ENCODE peak calls at places on chromosomes 2 and 18, in ten cellular contexts. One of them, this sample, is unnamed.

GRCh38 chr2:40451926-40452605 is at the start of gene SLC8A1:
- DNase-seq in GM12865: no peak
- DNase-seq in AG04450: no peak
- DNase-seq in NB4: peak
- DNase-seq in lower lobe of right lung: peak
- DNase-seq in astrocyte of the spinal cord: no peak
- DNase-seq in left ventricle myocardium inferior: peak
- DNase-seq in HL-60: peak
- DNase-seq in psoas muscle: peak
- DNase-seq in GM23338: peak
- DNase-seq in this sample: no peak

GRCh38 chr2:88230912-88231311 is 60.8 kb downstream of the THNSL2 start:
- DNase-seq in psoas muscle: no peak
- DNase-seq in GM12865: no peak
- DNase-seq in AG04450: no peak
- DNase-seq in GM23338: no peak
- DNase-seq in astrocyte of the spinal cord: no peak
- DNase-seq in left ventricle myocardium inferior: no peak
- DNase-seq in HL-60: peak
- DNase-seq in lower lobe of right lung: no peak
- DNase-seq in NB4: peak
- DNase-seq in this sample: no peak

GRCh38 chr2:28991021-28991420 is 9.9 kb downstream of the TOGARAM2 start:
- DNase-seq in GM12865: no peak
- DNase-seq in AG04450: no peak
- DNase-seq in psoas muscle: peak
- DNase-seq in HL-60: no peak
- DNase-seq in astrocyte of the spinal cord: peak
- DNase-seq in lower lobe of right lung: no peak
- DNase-seq in NB4: no peak
- DNase-seq in GM23338: no peak
- DNase-seq in left ventricle myocardium inferior: no peak
- DNase-seq in this sample: peak

GRCh38 chr2:36500072-36500471 is 97.9 kb downstream of the FEZ2 start:
- DNase-seq in NB4: no peak
- DNase-seq in GM23338: no peak
- DNase-seq in HL-60: no peak
- DNase-seq in GM12865: no peak
- DNase-seq in left ventricle myocardium inferior: no peak
- DNase-seq in lower lobe of right lung: no peak
- DNase-seq in astrocyte of the spinal cord: no peak
- DNase-seq in AG04450: no peak
- DNase-seq in psoas muscle: no peak
- DNase-seq in this sample: no peak

GRCh38 chr2:213241817-213242216 is 42.4 kb upstream of the SPAG16 start:
- DNase-seq in AG04450: no peak
- DNase-seq in NB4: no peak
- DNase-seq in lower lobe of right lung: no peak
- DNase-seq in GM12865: no peak
- DNase-seq in left ventricle myocardium inferior: no peak
- DNase-seq in psoas muscle: no peak
- DNase-seq in GM23338: no peak
- DNase-seq in HL-60: no peak
- DNase-seq in astrocyte of the spinal cord: no peak
- DNase-seq in this sample: no peak

GRCh38 chr2:60832621-60833020 is 48.8 kb upstream of the REL start:
- DNase-seq in left ventricle myocardium inferior: no peak
- DNase-seq in astrocyte of the spinal cord: no peak
- DNase-seq in AG04450: no peak
- DNase-seq in HL-60: no peak
- DNase-seq in GM12865: peak
- DNase-seq in psoas muscle: no peak
- DNase-seq in NB4: no peak
- DNase-seq in lower lobe of right lung: no peak
- DNase-seq in GM23338: no peak
- DNase-seq in this sample: no peak

GRCh38 chr2:121197369-121198091 is 87.5 kb downstream of the TFCP2L1 start:
- DNase-seq in GM12865: no peak
- DNase-seq in GM23338: no peak
- DNase-seq in astrocyte of the spinal cord: peak
- DNase-seq in psoas muscle: peak
- DNase-seq in NB4: peak
- DNase-seq in HL-60: peak
- DNase-seq in AG04450: no peak
- DNase-seq in lower lobe of right lung: peak
- DNase-seq in left ventricle myocardium inferior: peak
- DNase-seq in this sample: peak

GRCh38 chr2:20439193-20439475 is 7.7 kb upstream of the RHOB start:
- DNase-seq in AG04450: no peak
- DNase-seq in psoas muscle: no peak
- DNase-seq in NB4: no peak
- DNase-seq in HL-60: no peak
- DNase-seq in GM23338: no peak
- DNase-seq in left ventricle myocardium inferior: no peak
- DNase-seq in lower lobe of right lung: no peak
- DNase-seq in astrocyte of the spinal cord: peak
- DNase-seq in GM12865: no peak
- DNase-seq in this sample: no peak

GRCh38 chr2:46177461-46178089 is 119.6 kb upstream of the EPAS1 start:
- DNase-seq in astrocyte of the spinal cord: peak
- DNase-seq in NB4: no peak
- DNase-seq in GM12865: no peak
- DNase-seq in GM23338: no peak
- DNase-seq in psoas muscle: no peak
- DNase-seq in AG04450: no peak
- DNase-seq in HL-60: no peak
- DNase-seq in lower lobe of right lung: no peak
- DNase-seq in left ventricle myocardium inferior: no peak
- DNase-seq in this sample: no peak

GRCh38 chr2:101418704-101419663 is 31.7 kb upstream of the CREG2 start:
- DNase-seq in psoas muscle: no peak
- DNase-seq in astrocyte of the spinal cord: peak
- DNase-seq in GM12865: peak
- DNase-seq in GM23338: peak
- DNase-seq in lower lobe of right lung: no peak
- DNase-seq in AG04450: peak
- DNase-seq in left ventricle myocardium inferior: no peak
- DNase-seq in NB4: peak
- DNase-seq in HL-60: peak
- DNase-seq in this sample: peak

GRCh38 chr2:10678225-10678624 is 11.6 kb downstream of the NOL10 start:
- DNase-seq in astrocyte of the spinal cord: no peak
- DNase-seq in NB4: no peak
- DNase-seq in GM23338: peak
- DNase-seq in HL-60: no peak
- DNase-seq in left ventricle myocardium inferior: no peak
- DNase-seq in AG04450: no peak
- DNase-seq in GM12865: no peak
- DNase-seq in lower lobe of right lung: no peak
- DNase-seq in psoas muscle: no peak
- DNase-seq in this sample: no peak
- TF ChIP-seq CTCF in astrocyte of the spinal cord: peak
- TF ChIP-seq CTCF in NB4: peak
- TF ChIP-seq CTCF in GM23338: peak
- TF ChIP-seq CTCF in HL-60: no peak
- TF ChIP-seq CTCF in left ventricle myocardium inferior: no peak
- TF ChIP-seq CTCF in AG04450: peak
- TF ChIP-seq CTCF in GM12865: peak
- TF ChIP-seq CTCF in lower lobe of right lung: no peak
- TF ChIP-seq CTCF in psoas muscle: no peak
- TF ChIP-seq CTCF in this sample: peak

GRCh38 chr2:231800493-231801091 is 14.3 kb downstream of the COPS7B start:
- DNase-seq in NB4: peak
- DNase-seq in astrocyte of the spinal cord: peak
- DNase-seq in lower lobe of right lung: no peak
- DNase-seq in GM12865: peak
- DNase-seq in HL-60: peak
- DNase-seq in left ventricle myocardium inferior: no peak
- DNase-seq in psoas muscle: no peak
- DNase-seq in GM23338: peak
- DNase-seq in AG04450: no peak
- DNase-seq in this sample: peak
- TF ChIP-seq CTCF in NB4: peak
- TF ChIP-seq CTCF in astrocyte of the spinal cord: peak
- TF ChIP-seq CTCF in lower lobe of right lung: peak
- TF ChIP-seq CTCF in GM12865: peak
- TF ChIP-seq CTCF in HL-60: peak
- TF ChIP-seq CTCF in left ventricle myocardium inferior: peak
- TF ChIP-seq CTCF in psoas muscle: peak
- TF ChIP-seq CTCF in GM23338: peak
- TF ChIP-seq CTCF in AG04450: peak
- TF ChIP-seq CTCF in this sample: peak

GRCh38 chr2:8539743-8540551 is 141.9 kb upstream of the ID2 start:
- DNase-seq in astrocyte of the spinal cord: no peak
- DNase-seq in AG04450: no peak
- DNase-seq in GM12865: no peak
- DNase-seq in left ventricle myocardium inferior: peak
- DNase-seq in lower lobe of right lung: peak
- DNase-seq in HL-60: peak
- DNase-seq in NB4: peak
- DNase-seq in GM23338: peak
- DNase-seq in psoas muscle: no peak
- DNase-seq in this sample: no peak
- TF ChIP-seq CTCF in astrocyte of the spinal cord: no peak
- TF ChIP-seq CTCF in AG04450: no peak
- TF ChIP-seq CTCF in GM12865: no peak
- TF ChIP-seq CTCF in left ventricle myocardium inferior: peak
- TF ChIP-seq CTCF in lower lobe of right lung: no peak
- TF ChIP-seq CTCF in HL-60: no peak
- TF ChIP-seq CTCF in NB4: no peak
- TF ChIP-seq CTCF in GM23338: no peak
- TF ChIP-seq CTCF in psoas muscle: no peak
- TF ChIP-seq CTCF in this sample: no peak

GRCh38 chr18:55221577-55221976 is 262.3 kb upstream of the CCDC68 start:
- DNase-seq in HL-60: no peak
- DNase-seq in GM23338: peak
- DNase-seq in GM12865: no peak
- DNase-seq in left ventricle myocardium inferior: no peak
- DNase-seq in astrocyte of the spinal cord: no peak
- DNase-seq in lower lobe of right lung: no peak
- DNase-seq in psoas muscle: no peak
- DNase-seq in NB4: no peak
- DNase-seq in AG04450: no peak
- DNase-seq in this sample: no peak
- TF ChIP-seq CTCF in HL-60: no peak
- TF ChIP-seq CTCF in GM23338: no peak
- TF ChIP-seq CTCF in GM12865: no peak
- TF ChIP-seq CTCF in left ventricle myocardium inferior: no peak
- TF ChIP-seq CTCF in astrocyte of the spinal cord: no peak
- TF ChIP-seq CTCF in lower lobe of right lung: no peak
- TF ChIP-seq CTCF in psoas muscle: no peak
- TF ChIP-seq CTCF in NB4: no peak
- TF ChIP-seq CTCF in AG04450: no peak
- TF ChIP-seq CTCF in this sample: no peak

This sample was measured in HFFc6.